ENCODE peak calls at places on chromosomes 16 and 17, in nine cellular contexts. H is suprapubic skin, P is HFF-Myc, L is breast epithelium, U is AG10803, V is cardiac muscle cell, D is foreskin fibroblast, T is neural crest cell, X is cardiac fibroblast. A is an unnamed sample.

GRCh38 chr17:49545811-49546545 is 29.7 kb upstream of the NXPH3 start:
- DNase-seq in H (peak), P (no peak), L (no peak), U (no peak), V (no peak), D (no peak), T (no peak), X (no peak), A (no peak)

GRCh38 chr17:5870231-5870953 is 199.8 kb upstream of the WSCD1 start:
- DNase-seq in H (no peak), P (no peak), L (no peak), U (no peak), V (no peak), D (peak), T (no peak), X (no peak), A (no peak)

GRCh38 chr16:67426950-67427349 is 4.0 kb upstream of the HSD11B2 start:
- DNase-seq in H (no peak), P (no peak), L (no peak), U (no peak), V (no peak), D (no peak), T (no peak), X (no peak), A (no peak)

GRCh38 chr16:67157892-67158635 is 1.6 kb downstream of the TRADD start:
- DNase-seq in H (no peak), P (no peak), L (no peak), U (no peak), V (no peak), D (no peak), T (no peak), X (no peak), A (no peak)

GRCh38 chr16:1884155-1884760 is 12.3 kb upstream of the MEIOB start:
- DNase-seq in H (no peak), P (no peak), L (no peak), U (peak), V (peak), D (peak), T (no peak), X (peak), A (no peak)

GRCh38 chr16:89071686-89072182 is 21.9 kb upstream of the ACSF3 start:
- DNase-seq in H (no peak), P (no peak), L (no peak), U (no peak), V (no peak), D (no peak), T (no peak), X (no peak), A (no peak)

GRCh38 chr16:72847187-72848044 is 200.5 kb downstream of the ZFHX3 start:
- DNase-seq in H (no peak), P (no peak), L (no peak), U (peak), V (peak), D (peak), T (no peak), X (peak), A (no peak)

GRCh38 chr17:968812-969766 is 10.5 kb downstream of the NXN start:
- DNase-seq in H (no peak), P (no peak), L (no peak), U (no peak), V (no peak), D (peak), T (no peak), X (no peak), A (no peak)

GRCh38 chr17:41483991-41484826 is 3.3 kb upstream of the KRT35 start:
- DNase-seq in H (no peak), P (no peak), L (no peak), U (no peak), V (no peak), D (peak), T (no peak), X (no peak), A (no peak)

GRCh38 chr17:78104540-78104941 is 24.0 kb downstream of the TMC6 start:
- DNase-seq in H (peak), P (no peak), L (no peak), U (no peak), V (no peak), D (no peak), T (no peak), X (no peak), A (no peak)

GRCh38 chr17:55720917-55721836 is 1.5 kb downstream of the TMEM100 start:
- DNase-seq in H (no peak), P (no peak), L (no peak), U (no peak), V (no peak), D (no peak), T (no peak), X (no peak), A (no peak)

GRCh38 chr17:20184191-20184590 is 175.0 kb downstream of the SPECC1 start:
- DNase-seq in H (no peak), P (no peak), L (no peak), U (no peak), V (no peak), D (no peak), T (no peak), X (no peak), A (no peak)

DNA sequence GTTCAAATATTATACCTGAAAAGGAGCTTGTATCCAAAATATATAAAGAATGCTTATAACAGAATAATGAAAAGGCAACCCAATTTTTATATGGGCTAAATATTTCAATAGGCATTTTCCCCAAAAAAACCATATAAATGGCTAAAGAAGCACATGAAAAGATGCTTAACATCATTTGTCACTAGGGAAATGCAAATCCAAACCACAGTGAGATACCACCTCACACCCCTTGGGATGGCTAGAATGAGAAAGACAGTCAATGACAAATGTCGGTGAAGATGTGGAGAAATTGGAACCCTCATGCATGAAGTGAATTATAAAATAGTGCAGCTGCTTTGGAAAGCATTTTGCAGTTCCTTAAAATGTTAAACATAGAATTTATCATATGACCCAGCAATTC is 3.1 kb downstream of the TNFRSF13B start:
- DNase-seq in H (no peak), P (no peak), L (no peak), U (no peak), V (no peak), D (no peak), T (no peak), X (no peak), A (no peak)
- TF ChIP-seq CTCF in H (no peak), P (no peak), L (no peak), U (no peak), V (no peak), D (no peak), T (no peak), X (no peak), A (no peak)

GRCh38 chr17:58513391-58513912 is 986 bp downstream of the MTMR4 start:
- DNase-seq in H (no peak), P (no peak), L (no peak), U (no peak), V (no peak), D (no peak), T (no peak), X (no peak), A (no peak)
- TF ChIP-seq CTCF in H (no peak), P (no peak), L (no peak), U (no peak), V (no peak), D (no peak), T (no peak), X (no peak), A (no peak)

GRCh38 chr17:45812102-45812501 is 28.0 kb downstream of the CRHR1 start:
- DNase-seq in H (no peak), P (no peak), L (no peak), U (peak), V (peak), D (peak), T (no peak), X (peak), A (no peak)
- TF ChIP-seq CTCF in H (no peak), P (no peak), L (no peak), U (no peak), V (no peak), D (peak), T (no peak), X (peak), A (no peak)

GRCh38 chr17:38703742-38704644 is 1.1 kb upstream of the MLLT6 start:
- DNase-seq in H (peak), P (no peak), L (peak), U (no peak), V (peak), D (peak), T (peak), X (peak), A (no peak)
- TF ChIP-seq CTCF in H (no peak), P (no peak), L (no peak), U (no peak), V (no peak), D (no peak), T (no peak), X (no peak), A (no peak)

GRCh38 chr17:16584273-16584995 is 15.4 kb upstream of the ZNF287 start:
- DNase-seq in H (peak), P (peak), L (peak), U (peak), V (peak), D (peak), T (peak), X (peak), A (peak)
- TF ChIP-seq CTCF in H (peak), P (peak), L (peak), U (peak), V (peak), D (peak), T (peak), X (peak), A (peak)

GRCh38 chr16:10929853-10930754 is 12.2 kb downstream of the DEXI start:
- DNase-seq in H (no peak), P (no peak), L (no peak), U (no peak), V (peak), D (no peak), T (no peak), X (no peak), A (no peak)
- TF ChIP-seq CTCF in H (no peak), P (no peak), L (no peak), U (no peak), V (no peak), D (no peak), T (no peak), X (no peak), A (no peak)

DNA sequence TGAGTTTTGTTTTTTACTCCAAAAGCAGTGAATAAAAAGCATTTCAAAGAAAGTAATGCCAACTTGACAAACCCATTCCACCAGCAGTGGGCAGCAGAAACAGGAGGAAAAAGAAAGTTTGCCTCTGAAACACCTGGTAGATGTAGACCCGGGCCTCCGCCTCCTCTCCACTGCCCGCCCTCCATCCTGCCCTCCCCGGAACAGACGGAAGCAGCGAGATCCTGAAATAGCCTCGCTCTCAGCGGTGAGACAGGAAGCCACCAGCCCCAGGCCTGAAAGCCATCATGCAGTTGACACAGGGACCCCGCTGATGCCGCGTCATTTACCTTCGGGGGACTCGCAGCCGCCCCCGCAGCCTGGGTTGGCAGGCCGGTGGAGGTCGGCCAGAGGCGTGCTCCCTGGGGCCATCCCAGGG is 67.8 kb downstream of the C16orf78 start:
- DNase-seq in H (peak), P (no peak), L (peak), U (no peak), V (peak), D (no peak), T (peak), X (peak), A (no peak)
- TF ChIP-seq CTCF in H (no peak), P (no peak), L (no peak), U (no peak), V (peak), D (no peak), T (peak), X (no peak), A (no peak)

DNA sequence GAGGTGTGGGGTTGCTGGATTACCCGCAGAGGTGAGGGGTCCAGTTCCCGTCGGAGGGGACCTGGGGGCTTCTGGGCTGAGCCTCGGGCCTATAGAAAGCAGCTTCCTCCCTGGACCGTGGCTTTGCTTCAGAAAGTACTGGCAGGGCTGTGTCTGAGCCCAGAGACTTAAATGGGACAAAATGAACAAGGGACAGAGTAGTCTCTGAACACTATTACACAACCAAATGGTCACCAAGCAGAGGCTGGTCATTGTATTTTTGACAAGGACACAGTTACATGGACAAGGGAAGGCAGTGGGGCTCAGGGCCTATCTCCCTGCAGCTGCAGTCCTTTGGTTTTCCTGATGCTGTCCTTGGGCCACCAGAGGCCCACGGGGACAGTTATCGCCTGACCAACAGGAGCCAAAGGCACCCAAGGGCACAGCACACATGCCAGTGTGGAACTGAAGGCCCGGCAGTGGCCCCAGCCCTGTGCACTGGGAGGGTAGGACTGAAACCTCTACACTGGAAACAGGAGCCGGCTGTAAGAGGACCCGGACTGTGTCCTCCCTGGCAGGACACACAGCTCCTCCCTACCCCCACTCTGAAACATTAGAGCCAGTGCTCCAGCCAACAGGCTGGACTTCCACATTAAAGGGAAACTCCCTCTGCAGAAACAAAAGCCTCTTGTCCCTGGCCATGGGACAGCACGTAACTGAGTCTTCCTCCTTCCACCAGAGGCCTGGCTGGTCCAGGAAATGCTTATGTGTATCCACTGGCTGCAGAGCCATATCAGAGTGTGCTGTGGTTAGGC is 26.0 kb upstream of the ERN1 start:
- DNase-seq in H (peak), P (no peak), L (peak), U (peak), V (peak), D (peak), T (no peak), X (peak), A (no peak)
- TF ChIP-seq CTCF in H (no peak), P (no peak), L (no peak), U (no peak), V (peak), D (no peak), T (no peak), X (no peak), A (no peak)

DNA sequence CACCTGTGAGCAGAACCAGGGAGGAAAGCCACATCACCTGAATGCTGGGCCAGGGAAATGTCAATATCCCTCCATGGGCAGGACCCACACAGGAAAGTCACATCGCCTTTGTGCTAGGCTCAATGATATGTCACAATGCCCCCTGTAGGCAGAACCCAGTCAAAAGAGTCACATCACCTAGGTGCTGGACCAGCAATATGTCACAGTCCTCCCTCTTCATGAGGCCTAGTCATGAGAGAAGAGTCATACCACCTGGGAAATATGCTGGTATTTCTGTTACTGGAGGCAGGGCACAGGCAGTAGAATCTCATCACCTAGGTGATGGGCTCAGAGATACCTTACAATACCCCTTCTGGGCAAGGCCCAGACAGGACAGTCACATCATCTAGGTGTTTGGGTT is 1843.4 kb downstream of the TP53TG3F start:
- DNase-seq in H (no peak), P (no peak), L (no peak), U (no peak), V (no peak), D (no peak), T (no peak), X (no peak), A (no peak)
- TF ChIP-seq CTCF in H (no peak), P (no peak), L (no peak), U (no peak), V (no peak), D (no peak), T (no peak), X (no peak), A (no peak)

A was measured in AG09319.